ENCODE peak calls at places on chromosomes 3 and 15, in four cellular contexts. S is stimulated activated CD4-positive, alpha-beta T cell treated with anti-CD3 and anti-CD28 coated beads, Interleukin-1b, Interleukin-23, amount 100 ng/mL, for 48 hours; T is transverse colon; L is midbrain. J is an unnamed sample.

GRCh38 chr3:4797201-4797600 is 182.0 kb upstream of the BHLHE40 start:
- DNase-seq in S (no peak), T (no peak), L (no peak), J (no peak)

GRCh38 chr3:68424796-68425460 is 507.4 kb downstream of the TAFA4 start:
- DNase-seq in S (no peak), T (no peak), L (no peak), J (no peak)

GRCh38 chr3:23325466-23326065 is 122.4 kb downstream of the UBE2E2 start:
- DNase-seq in S (no peak), T (no peak), L (no peak), J (no peak)

GRCh38 chr15:85649372-85649771 is 145.4 kb downstream of the KLHL25 start:
- DNase-seq in S (peak), T (no peak), L (no peak), J (no peak)

GRCh38 chr3:2544718-2545117 is 446.1 kb downstream of the CNTN4 start:
- DNase-seq in S (no peak), T (no peak), L (no peak), J (no peak)

GRCh38 chr3:10555263-10555662 is 49.9 kb upstream of the ATP2B2 start:
- DNase-seq in S (no peak), T (no peak), L (no peak), J (no peak)

GRCh38 chr15:31215490-31216209 is 111.0 kb upstream of the KLF13 start:
- DNase-seq in S (peak), T (peak), L (peak), J (peak)

GRCh38 chr3:107956991-107957467 is 133.8 kb downstream of the CD47 start:
- DNase-seq in S (no peak), T (peak), L (peak), J (peak)

GRCh38 chr15:63597033-63597790 is at the start of gene FBXL22:
- DNase-seq in S (no peak), T (peak), L (peak), J (no peak)

GRCh38 chr15:45326776-45327175 is 51.6 kb downstream of the GATM start:
- DNase-seq in S (no peak), T (no peak), L (peak), J (no peak)

GRCh38 chr15:63466378-63467192 is 37.8 kb upstream of the USP3 start:
- DNase-seq in S (peak), T (no peak), L (peak), J (peak)

GRCh38 chr15:97940993-97941392 is 19.5 kb upstream of the ARRDC4 start:
- DNase-seq in S (no peak), T (no peak), L (no peak), J (no peak)

GRCh38 chr15:28123408-28124023 is 24.4 kb upstream of the OCA2 start:
- DNase-seq in S (peak), T (peak), L (peak), J (peak)

GRCh38 chr15:77544162-77544561 is 88.5 kb downstream of the LINGO1 start:
- DNase-seq in S (no peak), T (no peak), L (no peak), J (no peak)

GRCh38 chr15:51758645-51759044 is 7.2 kb downstream of the TMOD2 start:
- DNase-seq in S (no peak), T (peak), L (peak), J (no peak)

GRCh38 chr3:81592101-81592500 is 169.3 kb downstream of the GBE1 start:
- DNase-seq in S (no peak), T (no peak), L (no peak), J (no peak)

GRCh38 chr3:45975696-45976095 is 19.9 kb downstream of the FYCO1 start:
- DNase-seq in S (no peak), T (no peak), L (no peak), J (no peak)

GRCh38 chr15:71716990-71717389 is 93.4 kb upstream of the NR2E3 start:
- DNase-seq in S (no peak), T (no peak), L (no peak), J (no peak)

GRCh38 chr3:190862209-190863118 is at the start of gene GMNC:
- DNase-seq in S (peak), T (peak), L (peak), J (peak)

GRCh38 chr3:42175841-42176240 is 84.7 kb downstream of the TRAK1 start:
- DNase-seq in S (no peak), T (no peak), L (peak), J (no peak)

GRCh38 chr3:14458434-14459280 is 56.3 kb downstream of the SLC6A6 start:
- DNase-seq in S (peak), T (no peak), L (no peak), J (no peak)

GRCh38 chr15:67181221-67181639 is 73.2 kb downstream of the AAGAB start:
- DNase-seq in S (no peak), T (no peak), L (no peak), J (no peak)

GRCh38 chr3:30135190-30135589 is 471.2 kb upstream of the TGFBR2 start:
- DNase-seq in S (no peak), T (no peak), L (no peak), J (no peak)

GRCh38 chr3:148162132-148162531 is 535.6 kb upstream of the AGTR1 start:
- DNase-seq in S (no peak), T (no peak), L (peak), J (no peak)

GRCh38 chr15:39774688-39775267 is 7.9 kb downstream of the FSIP1 start:
- DNase-seq in S (peak), T (no peak), L (no peak), J (no peak)

GRCh38 chr3:186757686-186758220 is 25.6 kb upstream of the EIF4A2 start:
- DNase-seq in S (no peak), T (no peak), L (no peak), J (no peak)

GRCh38 chr3:149368850-149369497 is 8.5 kb downstream of the TM4SF1 start:
- DNase-seq in S (no peak), T (no peak), L (peak), J (no peak)

GRCh38 chr3:4139462-4140140 is 163.6 kb upstream of the SETMAR start:
- DNase-seq in S (no peak), T (no peak), L (no peak), J (no peak)

GRCh38 chr3:178267158-178267838 is 268.9 kb upstream of the KCNMB2 start:
- DNase-seq in S (no peak), T (no peak), L (no peak), J (no peak)

GRCh38 chr15:84987949-84988624 is 6.4 kb downstream of the PDE8A start:
- DNase-seq in S (no peak), T (no peak), L (no peak), J (no peak)

GRCh38 chr3:122576174-122576940 is 1.1 kb upstream of the PARP15 start:
- DNase-seq in S (peak), T (no peak), L (no peak), J (peak)

GRCh38 chr3:23590874-23591273 is 214.9 kb upstream of the UBE2E1 start:
- DNase-seq in S (no peak), T (no peak), L (no peak), J (no peak)

GRCh38 chr15:86355798-86356197 is 276.1 kb downstream of the AGBL1 start:
- DNase-seq in S (no peak), T (no peak), L (no peak), J (no peak)

GRCh38 chr3:134898315-134898714 is 103.3 kb downstream of the EPHB1 start:
- DNase-seq in S (no peak), T (no peak), L (no peak), J (no peak)

GRCh38 chr3:125683067-125683844 is 88.0 kb upstream of the OSBPL11 start:
- DNase-seq in S (no peak), T (peak), L (no peak), J (no peak)

GRCh38 chr3:194139085-194139976 is 3.4 kb downstream of the HES1 start:
- DNase-seq in S (no peak), T (no peak), L (no peak), J (peak)

J was measured in Peyer's patch.